ENCODE peak calls at places on chromosomes 3 and 15, in five cellular contexts. One of them, this sample, is unnamed.

GRCh38 chr15:41559489-41560177 is 621 bp downstream of the TYRO3 start:
- DNase-seq in fibroblast of lung: no peak
- DNase-seq in activated T-cell treated with anti-CD3 and anti-CD28 coated beads for 1 hour: no peak
- DNase-seq in memory B cell: no peak
- DNase-seq in HCT116: no peak
- DNase-seq in this sample: peak

GRCh38 chr15:40768492-40769309 is 1.1 kb upstream of the C15orf62 start:
- DNase-seq in memory B cell: no peak
- DNase-seq in HCT116: no peak
- DNase-seq in fibroblast of lung: peak
- DNase-seq in activated T-cell treated with anti-CD3 and anti-CD28 coated beads for 1 hour: no peak
- DNase-seq in this sample: no peak

GRCh38 chr15:91866371-91866905 is 12.9 kb downstream of the SLCO3A1 start:
- DNase-seq in HCT116: no peak
- DNase-seq in activated T-cell treated with anti-CD3 and anti-CD28 coated beads for 1 hour: no peak
- DNase-seq in memory B cell: no peak
- DNase-seq in fibroblast of lung: peak
- DNase-seq in this sample: no peak

GRCh38 chr15:96067677-96068076 is 262.8 kb upstream of the NR2F2 start:
- DNase-seq in fibroblast of lung: no peak
- DNase-seq in memory B cell: no peak
- DNase-seq in HCT116: no peak
- DNase-seq in activated T-cell treated with anti-CD3 and anti-CD28 coated beads for 1 hour: no peak
- DNase-seq in this sample: no peak

GRCh38 chr15:83209333-83209732 is 1.7 kb upstream of the HDGFL3 start:
- DNase-seq in fibroblast of lung: no peak
- DNase-seq in memory B cell: no peak
- DNase-seq in HCT116: no peak
- DNase-seq in activated T-cell treated with anti-CD3 and anti-CD28 coated beads for 1 hour: no peak
- DNase-seq in this sample: no peak

GRCh38 chr3:159877924-159878323 is 110.7 kb upstream of the IL12A start:
- DNase-seq in HCT116: no peak
- DNase-seq in fibroblast of lung: no peak
- DNase-seq in activated T-cell treated with anti-CD3 and anti-CD28 coated beads for 1 hour: no peak
- DNase-seq in memory B cell: no peak
- DNase-seq in this sample: no peak

GRCh38 chr3:136772709-136773108 is 20.5 kb upstream of the STAG1 start:
- DNase-seq in fibroblast of lung: peak
- DNase-seq in memory B cell: no peak
- DNase-seq in HCT116: no peak
- DNase-seq in activated T-cell treated with anti-CD3 and anti-CD28 coated beads for 1 hour: no peak
- DNase-seq in this sample: peak

GRCh38 chr3:15815696-15816095 is 17.9 kb upstream of the ANKRD28 start:
- DNase-seq in HCT116: peak
- DNase-seq in fibroblast of lung: peak
- DNase-seq in activated T-cell treated with anti-CD3 and anti-CD28 coated beads for 1 hour: no peak
- DNase-seq in memory B cell: no peak
- DNase-seq in this sample: peak

GRCh38 chr15:64697911-64698369 is 77.4 kb downstream of the RBPMS2 start:
- DNase-seq in activated T-cell treated with anti-CD3 and anti-CD28 coated beads for 1 hour: no peak
- DNase-seq in HCT116: no peak
- DNase-seq in fibroblast of lung: no peak
- DNase-seq in memory B cell: no peak
- DNase-seq in this sample: no peak

GRCh38 chr3:9934235-9934621 is 594 bp downstream of the CRELD1 start:
- DNase-seq in HCT116: no peak
- DNase-seq in fibroblast of lung: no peak
- DNase-seq in memory B cell: peak
- DNase-seq in activated T-cell treated with anti-CD3 and anti-CD28 coated beads for 1 hour: no peak
- DNase-seq in this sample: no peak

GRCh38 chr3:176074096-176074495 is 1123.2 kb downstream of the TBL1XR1 start:
- DNase-seq in memory B cell: no peak
- DNase-seq in fibroblast of lung: no peak
- DNase-seq in HCT116: no peak
- DNase-seq in activated T-cell treated with anti-CD3 and anti-CD28 coated beads for 1 hour: no peak
- DNase-seq in this sample: no peak

GRCh38 chr3:25365636-25366035 is 62.4 kb upstream of the RARB start:
- DNase-seq in fibroblast of lung: no peak
- DNase-seq in activated T-cell treated with anti-CD3 and anti-CD28 coated beads for 1 hour: no peak
- DNase-seq in HCT116: no peak
- DNase-seq in memory B cell: no peak
- DNase-seq in this sample: no peak

GRCh38 chr3:146326875-146327543 is 76.1 kb upstream of the PLSCR4 start:
- DNase-seq in HCT116: peak
- DNase-seq in fibroblast of lung: peak
- DNase-seq in memory B cell: no peak
- DNase-seq in activated T-cell treated with anti-CD3 and anti-CD28 coated beads for 1 hour: no peak
- DNase-seq in this sample: peak

GRCh38 chr15:97059276-97059675 is 728.8 kb downstream of the NR2F2 start:
- DNase-seq in memory B cell: no peak
- DNase-seq in HCT116: no peak
- DNase-seq in activated T-cell treated with anti-CD3 and anti-CD28 coated beads for 1 hour: no peak
- DNase-seq in fibroblast of lung: no peak
- DNase-seq in this sample: no peak

GRCh38 chr15:60212536-60212935 is 185.2 kb downstream of the ANXA2 start:
- DNase-seq in fibroblast of lung: no peak
- DNase-seq in HCT116: no peak
- DNase-seq in memory B cell: no peak
- DNase-seq in activated T-cell treated with anti-CD3 and anti-CD28 coated beads for 1 hour: no peak
- DNase-seq in this sample: peak

GRCh38 chr15:88605507-88606436 is 15.4 kb upstream of the AEN start:
- DNase-seq in memory B cell: peak
- DNase-seq in fibroblast of lung: peak
- DNase-seq in activated T-cell treated with anti-CD3 and anti-CD28 coated beads for 1 hour: peak
- DNase-seq in HCT116: no peak
- DNase-seq in this sample: peak

GRCh38 chr15:69576948-69577351 is 124.3 kb downstream of the RPLP1 start:
- DNase-seq in HCT116: no peak
- DNase-seq in memory B cell: no peak
- DNase-seq in activated T-cell treated with anti-CD3 and anti-CD28 coated beads for 1 hour: peak
- DNase-seq in fibroblast of lung: no peak
- DNase-seq in this sample: no peak

GRCh38 chr15:26126070-26126469 is 262.9 kb upstream of the ATP10A start:
- DNase-seq in fibroblast of lung: no peak
- DNase-seq in memory B cell: no peak
- DNase-seq in activated T-cell treated with anti-CD3 and anti-CD28 coated beads for 1 hour: no peak
- DNase-seq in HCT116: no peak
- DNase-seq in this sample: peak

GRCh38 chr3:61250784-61251173 is 473 bp downstream of the FHIT start:
- DNase-seq in HCT116: peak
- DNase-seq in fibroblast of lung: peak
- DNase-seq in memory B cell: peak
- DNase-seq in activated T-cell treated with anti-CD3 and anti-CD28 coated beads for 1 hour: peak
- DNase-seq in this sample: no peak

GRCh38 chr15:69997701-69998273 is 99.9 kb downstream of the TLE3 start:
- DNase-seq in fibroblast of lung: peak
- DNase-seq in HCT116: peak
- DNase-seq in memory B cell: no peak
- DNase-seq in activated T-cell treated with anti-CD3 and anti-CD28 coated beads for 1 hour: no peak
- DNase-seq in this sample: peak

GRCh38 chr3:128736598-128736997 is 10.6 kb downstream of the RAB7A start:
- DNase-seq in fibroblast of lung: peak
- DNase-seq in activated T-cell treated with anti-CD3 and anti-CD28 coated beads for 1 hour: no peak
- DNase-seq in HCT116: no peak
- DNase-seq in memory B cell: no peak
- DNase-seq in this sample: peak

GRCh38 chr15:38687340-38687739 is 122.7 kb upstream of the RASGRP1 start:
- DNase-seq in HCT116: no peak
- DNase-seq in fibroblast of lung: no peak
- DNase-seq in activated T-cell treated with anti-CD3 and anti-CD28 coated beads for 1 hour: no peak
- DNase-seq in memory B cell: no peak
- DNase-seq in this sample: peak

GRCh38 chr3:197468866-197469382 is 86.8 kb downstream of the BDH1 start:
- DNase-seq in activated T-cell treated with anti-CD3 and anti-CD28 coated beads for 1 hour: no peak
- DNase-seq in fibroblast of lung: peak
- DNase-seq in HCT116: no peak
- DNase-seq in memory B cell: no peak
- DNase-seq in this sample: peak

GRCh38 chr15:28942046-28942445 is 56.3 kb downstream of the APBA2 start:
- DNase-seq in memory B cell: no peak
- DNase-seq in HCT116: no peak
- DNase-seq in activated T-cell treated with anti-CD3 and anti-CD28 coated beads for 1 hour: no peak
- DNase-seq in fibroblast of lung: no peak
- DNase-seq in this sample: no peak

GRCh38 chr3:32398531-32398930 is 6.9 kb downstream of the CMTM7 start:
- DNase-seq in memory B cell: no peak
- DNase-seq in fibroblast of lung: no peak
- DNase-seq in HCT116: no peak
- DNase-seq in activated T-cell treated with anti-CD3 and anti-CD28 coated beads for 1 hour: no peak
- DNase-seq in this sample: no peak

GRCh38 chr3:196966526-196967401 is 1.9 kb downstream of the PIGZ start:
- DNase-seq in activated T-cell treated with anti-CD3 and anti-CD28 coated beads for 1 hour: no peak
- DNase-seq in fibroblast of lung: peak
- DNase-seq in HCT116: no peak
- DNase-seq in memory B cell: no peak
- DNase-seq in this sample: no peak

GRCh38 chr3:46114324-46114988 is 87.2 kb upstream of the XCR1 start:
- DNase-seq in memory B cell: no peak
- DNase-seq in activated T-cell treated with anti-CD3 and anti-CD28 coated beads for 1 hour: no peak
- DNase-seq in fibroblast of lung: peak
- DNase-seq in HCT116: no peak
- DNase-seq in this sample: peak

GRCh38 chr15:40305281-40305680 is 2.5 kb downstream of the PLCB2 start:
- DNase-seq in memory B cell: no peak
- DNase-seq in fibroblast of lung: no peak
- DNase-seq in activated T-cell treated with anti-CD3 and anti-CD28 coated beads for 1 hour: no peak
- DNase-seq in HCT116: no peak
- DNase-seq in this sample: no peak

GRCh38 chr15:63601026-63601726 is 4.0 kb downstream of the FBXL22 start:
- DNase-seq in HCT116: no peak
- DNase-seq in activated T-cell treated with anti-CD3 and anti-CD28 coated beads for 1 hour: peak
- DNase-seq in fibroblast of lung: no peak
- DNase-seq in memory B cell: no peak
- DNase-seq in this sample: peak

GRCh38 chr15:28947241-28947674 is 61.5 kb downstream of the APBA2 start:
- DNase-seq in fibroblast of lung: no peak
- DNase-seq in memory B cell: no peak
- DNase-seq in activated T-cell treated with anti-CD3 and anti-CD28 coated beads for 1 hour: no peak
- DNase-seq in HCT116: no peak
- DNase-seq in this sample: no peak

GRCh38 chr3:155525324-155525833 is 219.5 kb downstream of the PLCH1 start:
- DNase-seq in fibroblast of lung: no peak
- DNase-seq in HCT116: no peak
- DNase-seq in memory B cell: no peak
- DNase-seq in activated T-cell treated with anti-CD3 and anti-CD28 coated beads for 1 hour: no peak
- DNase-seq in this sample: no peak

GRCh38 chr3:129228891-129229585 is 20.4 kb upstream of the COPG1 start:
- DNase-seq in activated T-cell treated with anti-CD3 and anti-CD28 coated beads for 1 hour: no peak
- DNase-seq in fibroblast of lung: peak
- DNase-seq in memory B cell: no peak
- DNase-seq in HCT116: no peak
- DNase-seq in this sample: peak

GRCh38 chr3:94336076-94336741 is 273.3 kb downstream of the NSUN3 start:
- DNase-seq in activated T-cell treated with anti-CD3 and anti-CD28 coated beads for 1 hour: no peak
- DNase-seq in HCT116: peak
- DNase-seq in fibroblast of lung: peak
- DNase-seq in memory B cell: no peak
- DNase-seq in this sample: peak

GRCh38 chr3:198107840-198108734 is 148.1 kb downstream of the LMLN start:
- DNase-seq in memory B cell: no peak
- DNase-seq in activated T-cell treated with anti-CD3 and anti-CD28 coated beads for 1 hour: no peak
- DNase-seq in HCT116: no peak
- DNase-seq in fibroblast of lung: peak
- DNase-seq in this sample: no peak

GRCh38 chr15:29457729-29458128 is 188.1 kb upstream of the NSMCE3 start:
- DNase-seq in activated T-cell treated with anti-CD3 and anti-CD28 coated beads for 1 hour: no peak
- DNase-seq in fibroblast of lung: no peak
- DNase-seq in memory B cell: no peak
- DNase-seq in HCT116: no peak
- DNase-seq in this sample: no peak

GRCh38 chr3:45771831-45772230 is 24.5 kb downstream of the SLC6A20 start:
- DNase-seq in HCT116: no peak
- DNase-seq in fibroblast of lung: no peak
- DNase-seq in activated T-cell treated with anti-CD3 and anti-CD28 coated beads for 1 hour: no peak
- DNase-seq in memory B cell: no peak
- DNase-seq in this sample: no peak

GRCh38 chr3:112097378-112097777 is 11.2 kb downstream of the C3orf52 start:
- DNase-seq in HCT116: peak
- DNase-seq in activated T-cell treated with anti-CD3 and anti-CD28 coated beads for 1 hour: no peak
- DNase-seq in fibroblast of lung: peak
- DNase-seq in memory B cell: no peak
- DNase-seq in this sample: peak

GRCh38 chr3:195259146-195259563 is 11.8 kb downstream of the XXYLT1 start:
- DNase-seq in HCT116: no peak
- DNase-seq in fibroblast of lung: peak
- DNase-seq in activated T-cell treated with anti-CD3 and anti-CD28 coated beads for 1 hour: no peak
- DNase-seq in memory B cell: no peak
- DNase-seq in this sample: peak

GRCh38 chr3:156519758-156520162 is 35.2 kb downstream of the SSR3 start:
- DNase-seq in memory B cell: no peak
- DNase-seq in fibroblast of lung: no peak
- DNase-seq in HCT116: no peak
- DNase-seq in activated T-cell treated with anti-CD3 and anti-CD28 coated beads for 1 hour: no peak
- DNase-seq in this sample: no peak